ENCODE peak calls at places on chromosome 17, in ten cellular contexts. B is A549, O is WTC11, T is HFF-Myc, G is lower leg skin, S is GM12865, I is GM13976, E is chondrocyte, Y is fibroblast of mammary gland, D is B cell. C is an unnamed sample.

GRCh38 chr17:72373910-72374741 is 253.3 kb downstream of the SOX9 start:
- DNase-seq in B (no peak), O (no peak), T (no peak), G (no peak), S (no peak), I (no peak), E (no peak), Y (peak; percentile 64), D (no peak), C (no peak)

GRCh38 chr17:47742319-47743181 is 9.5 kb downstream of the TBX21 start:
- DNase-seq in B (no peak), O (peak; percentile 76), T (no peak), G (no peak), S (peak; percentile 37), I (peak; percentile 72), E (no peak), Y (no peak), D (peak; percentile 71), C (peak; percentile 62)

GRCh38 chr17:21140911-21141310 is 14.1 kb downstream of the DHRS7B start:
- DNase-seq in B (no peak), O (no peak), T (no peak), G (no peak), S (peak; percentile 77), I (peak; percentile 53), E (no peak), Y (no peak), D (no peak), C (no peak)

GRCh38 chr17:77312786-77313599 is 172.2 kb downstream of the SEC14L1 start:
- DNase-seq in B (no peak), O (no peak), T (no peak), G (no peak), S (no peak), I (no peak), E (peak; percentile 90), Y (peak; percentile 71), D (no peak), C (no peak)

GRCh38 chr17:49575524-49576120 is at the start of gene NXPH3:
- DNase-seq in B (peak; percentile 64), O (peak; percentile 87), T (no peak), G (no peak), S (peak; percentile 67), I (peak; percentile 89), E (no peak), Y (peak; percentile 33), D (peak; percentile 82), C (peak; percentile 75)

GRCh38 chr17:50542795-50543774 is 3.9 kb upstream of the SPATA20 start:
- DNase-seq in B (peak; percentile 82), O (no peak), T (no peak), G (peak; percentile 56), S (no peak), I (no peak), E (no peak), Y (no peak), D (no peak), C (no peak)

GRCh38 chr17:2259769-2260536 is 43.6 kb downstream of the SMG6 start:
- DNase-seq in B (no peak), O (no peak), T (no peak), G (no peak), S (peak; percentile 95), I (peak; percentile 69), E (no peak), Y (peak; percentile 81), D (no peak), C (peak; percentile 95)

GRCh38 chr17:42098747-42099399 is 600 bp upstream of the ZNF385C start:
- DNase-seq in B (no peak), O (no peak), T (no peak), G (no peak), S (no peak), I (no peak), E (no peak), Y (no peak), D (no peak), C (no peak)

GRCh38 chr17:48973806-48974205 is 5.4 kb upstream of the GIP start:
- DNase-seq in B (no peak), O (no peak), T (no peak), G (no peak), S (no peak), I (no peak), E (peak; percentile 10), Y (no peak), D (no peak), C (no peak)

GRCh38 chr17:33241390-33241789 is 51.7 kb downstream of the ASIC2 start:
- DNase-seq in B (peak; percentile 18), O (no peak), T (no peak), G (no peak), S (no peak), I (no peak), E (no peak), Y (no peak), D (no peak), C (no peak)

DNA sequence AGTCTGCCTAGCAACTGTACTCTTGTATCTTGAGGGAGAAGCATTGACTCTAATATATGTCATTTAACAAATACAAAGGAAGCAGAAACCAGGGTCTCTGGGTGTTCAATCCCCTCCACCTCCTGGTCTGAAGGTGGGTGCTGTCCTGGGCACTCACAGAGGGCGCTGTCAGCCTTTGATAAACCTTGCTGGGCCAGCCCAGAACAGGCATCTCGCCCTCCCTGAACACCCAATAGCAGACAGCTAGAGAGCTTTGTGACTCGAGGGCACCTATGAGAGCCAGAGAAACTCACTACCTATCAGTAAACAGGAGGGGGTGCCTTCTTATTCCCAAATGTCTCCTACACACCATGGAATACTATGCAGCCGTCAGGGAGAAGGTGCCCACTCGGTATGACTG is 6.4 kb upstream of the PIPOX start:
- DNase-seq in B (no peak), O (no peak), T (no peak), G (no peak), S (no peak), I (no peak), E (no peak), Y (no peak), D (no peak), C (no peak)
- TF ChIP-seq CTCF in B (no peak), O (no peak), T (no peak), G (no peak), S (no peak), I (no peak), E (no peak), Y (no peak), D (no peak), C (no peak)

GRCh38 chr17:18093616-18094408 is 6.1 kb downstream of the DRG2 start:
- DNase-seq in B (peak; percentile 77), O (peak; percentile 25), T (peak; percentile 42), G (no peak), S (no peak), I (no peak), E (no peak), Y (peak; percentile 85), D (no peak), C (peak; percentile 51)

GRCh38 chr17:18089613-18090012 is 1.9 kb downstream of the DRG2 start:
- DNase-seq in B (no peak), O (no peak), T (no peak), G (no peak), S (no peak), I (no peak), E (no peak), Y (no peak), D (no peak), C (no peak)

GRCh38 chr17:18084256-18084655 is 3.5 kb upstream of the DRG2 start:
- DNase-seq in B (no peak), O (no peak), T (no peak), G (no peak), S (no peak), I (no peak), E (no peak), Y (no peak), D (no peak), C (no peak)

GRCh38 chr17:18087610-18088491 is at the start of gene DRG2:
- DNase-seq in B (peak; percentile 96), O (peak; percentile 93), T (peak; percentile 69), G (peak; percentile 84), S (peak; percentile 94), I (peak; percentile 96), E (peak; percentile 98), Y (peak; percentile 89), D (peak; percentile 91), C (peak; percentile 91)
- TF ChIP-seq CTCF in B (peak; percentile 24), O (no peak), T (no peak), G (no peak), S (no peak), I (no peak), E (peak; percentile 34), Y (peak; percentile 1), D (no peak), C (no peak)

GRCh38 chr17:81063488-81064093 is 28.6 kb downstream of the BAIAP2 start:
- DNase-seq in B (no peak), O (no peak), T (no peak), G (no peak), S (no peak), I (peak; percentile 58), E (no peak), Y (no peak), D (no peak), C (no peak)

GRCh38 chr17:81065500-81065899 is 30.5 kb downstream of the BAIAP2 start:
- DNase-seq in B (no peak), O (no peak), T (no peak), G (no peak), S (no peak), I (no peak), E (no peak), Y (no peak), D (no peak), C (no peak)

GRCh38 chr17:81066072-81066471 is 31.1 kb downstream of the BAIAP2 start:
- DNase-seq in B (no peak), O (no peak), T (no peak), G (no peak), S (no peak), I (no peak), E (no peak), Y (no peak), D (no peak), C (no peak)

GRCh38 chr17:81066771-81067315 is 31.9 kb downstream of the BAIAP2 start:
- DNase-seq in B (no peak), O (no peak), T (no peak), G (no peak), S (no peak), I (no peak), E (no peak), Y (no peak), D (no peak), C (no peak)

GRCh38 chr17:81064746-81065475 is 30.0 kb downstream of the BAIAP2 start:
- DNase-seq in B (no peak), O (no peak), T (no peak), G (no peak), S (no peak), I (no peak), E (no peak), Y (peak; percentile 79), D (no peak), C (no peak)
- TF ChIP-seq CTCF in B (no peak), O (no peak), T (no peak), G (no peak), S (no peak), I (no peak), E (no peak), Y (no peak), D (no peak), C (no peak)

DNA sequence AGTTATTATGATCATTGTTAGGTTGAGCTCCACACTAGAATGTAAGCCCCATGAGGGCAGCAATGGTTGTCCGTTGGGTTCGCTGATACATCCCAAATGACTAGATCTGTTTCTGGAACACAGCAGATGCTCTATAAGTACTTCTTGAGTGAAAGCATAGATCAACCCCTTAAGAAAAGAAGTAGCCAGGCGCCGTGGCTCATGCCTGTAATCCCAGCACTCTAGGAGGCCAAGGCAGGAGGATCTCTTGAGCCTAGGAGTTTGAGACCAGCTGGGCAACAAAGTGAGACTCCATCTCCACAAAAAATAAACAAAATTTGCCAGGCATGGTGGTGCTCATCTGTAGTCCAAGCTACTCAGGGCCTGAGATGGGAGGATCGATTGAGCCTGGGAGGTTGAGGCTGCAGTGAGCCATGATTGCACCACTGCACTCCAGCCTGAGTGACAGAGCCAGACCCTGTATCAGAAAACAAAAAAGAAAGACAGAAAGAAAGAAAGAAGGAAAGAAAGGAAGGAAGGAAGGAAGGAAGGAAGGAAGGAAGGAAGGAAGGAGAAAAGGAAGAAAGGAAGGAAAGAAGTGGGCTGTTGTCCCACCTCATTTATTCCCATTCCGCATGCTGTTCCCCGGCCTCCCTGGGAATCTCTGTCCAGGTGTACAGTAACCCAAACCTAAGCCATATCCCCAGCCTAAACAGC is 54.4 kb upstream of the RPL38 start:
- DNase-seq in B (no peak), O (no peak), T (no peak), G (no peak), S (no peak), I (no peak), E (no peak), Y (no peak), D (no peak), C (no peak)
- TF ChIP-seq CTCF in B (no peak), O (no peak), T (no peak), G (no peak), S (no peak), I (no peak), E (no peak), Y (no peak), D (no peak), C (no peak)